ENCODE peak calls at places on chromosomes 1 and 21, in six cellular contexts. One of them, this sample, is unnamed.

GRCh38 chr1:19210772-19211549 is 895 bp upstream of the UBR4 start:
- DNase-seq in lower lobe of right lung: no peak
- DNase-seq in choroid plexus epithelial cell: peak; percentile 39
- DNase-seq in BJ: no peak
- DNase-seq in cardiac fibroblast: peak; percentile 20
- DNase-seq in GM12865: peak; percentile 16
- DNase-seq in this sample: peak; percentile 23

GRCh38 chr1:31705080-31705866 is 1.5 kb upstream of the COL16A1 start:
- DNase-seq in lower lobe of right lung: no peak
- DNase-seq in choroid plexus epithelial cell: peak; percentile 78
- DNase-seq in BJ: no peak
- DNase-seq in cardiac fibroblast: peak; percentile 62
- DNase-seq in GM12865: peak; percentile 70
- DNase-seq in this sample: peak; percentile 42

GRCh38 chr1:154607084-154607747 is 770 bp downstream of the ADAR start:
- DNase-seq in lower lobe of right lung: no peak
- DNase-seq in choroid plexus epithelial cell: peak; percentile 59
- DNase-seq in BJ: no peak
- DNase-seq in cardiac fibroblast: peak; percentile 49
- DNase-seq in GM12865: peak; percentile 42
- DNase-seq in this sample: peak; percentile 47

GRCh38 chr1:41408691-41409090 is 47.5 kb downstream of the FOXO6 start:
- DNase-seq in lower lobe of right lung: no peak
- DNase-seq in choroid plexus epithelial cell: no peak
- DNase-seq in BJ: no peak
- DNase-seq in cardiac fibroblast: no peak
- DNase-seq in GM12865: no peak
- DNase-seq in this sample: no peak

GRCh38 chr1:69737527-69738176 is 169.9 kb downstream of the LRRC7 start:
- DNase-seq in lower lobe of right lung: no peak
- DNase-seq in choroid plexus epithelial cell: peak; percentile 90
- DNase-seq in BJ: peak; percentile 9
- DNase-seq in cardiac fibroblast: peak; percentile 84
- DNase-seq in GM12865: peak; percentile 67
- DNase-seq in this sample: peak; percentile 69

GRCh38 chr1:52502789-52503188 is 50.1 kb downstream of the TUT4 start:
- DNase-seq in lower lobe of right lung: no peak
- DNase-seq in choroid plexus epithelial cell: no peak
- DNase-seq in BJ: no peak
- DNase-seq in cardiac fibroblast: no peak
- DNase-seq in GM12865: no peak
- DNase-seq in this sample: no peak

GRCh38 chr1:117661027-117661426 is 55.2 kb downstream of the TENT5C start:
- DNase-seq in lower lobe of right lung: no peak
- DNase-seq in choroid plexus epithelial cell: no peak
- DNase-seq in BJ: no peak
- DNase-seq in cardiac fibroblast: no peak
- DNase-seq in GM12865: peak; percentile 41
- DNase-seq in this sample: no peak

GRCh38 chr1:219120625-219121544 is 52.8 kb upstream of the LYPLAL1 start:
- DNase-seq in lower lobe of right lung: no peak
- DNase-seq in choroid plexus epithelial cell: peak; percentile 97
- DNase-seq in BJ: peak; percentile 90
- DNase-seq in cardiac fibroblast: peak; percentile 98
- DNase-seq in GM12865: no peak
- DNase-seq in this sample: peak; percentile 37

GRCh38 chr1:9503001-9503675 is 36.1 kb upstream of the SLC25A33 start:
- DNase-seq in lower lobe of right lung: no peak
- DNase-seq in choroid plexus epithelial cell: no peak
- DNase-seq in BJ: no peak
- DNase-seq in cardiac fibroblast: no peak
- DNase-seq in GM12865: no peak
- DNase-seq in this sample: no peak

GRCh38 chr1:89765774-89766173 is 55.1 kb upstream of the LRRC8D start:
- DNase-seq in lower lobe of right lung: no peak
- DNase-seq in choroid plexus epithelial cell: no peak
- DNase-seq in BJ: no peak
- DNase-seq in cardiac fibroblast: no peak
- DNase-seq in GM12865: no peak
- DNase-seq in this sample: no peak

GRCh38 chr1:231674575-231674974 is 48.0 kb downstream of the DISC1 start:
- DNase-seq in lower lobe of right lung: no peak
- DNase-seq in choroid plexus epithelial cell: no peak
- DNase-seq in BJ: no peak
- DNase-seq in cardiac fibroblast: no peak
- DNase-seq in GM12865: no peak
- DNase-seq in this sample: no peak

GRCh38 chr1:183180634-183181056 is 5.4 kb upstream of the LAMC2 start:
- DNase-seq in lower lobe of right lung: no peak
- DNase-seq in choroid plexus epithelial cell: peak; percentile 79
- DNase-seq in BJ: no peak
- DNase-seq in cardiac fibroblast: peak; percentile 90
- DNase-seq in GM12865: peak; percentile 82
- DNase-seq in this sample: peak; percentile 94

GRCh38 chr1:235079443-235079967 is 49.1 kb downstream of the TOMM20 start:
- DNase-seq in lower lobe of right lung: peak; percentile 81
- DNase-seq in choroid plexus epithelial cell: no peak
- DNase-seq in BJ: no peak
- DNase-seq in cardiac fibroblast: no peak
- DNase-seq in GM12865: peak; percentile 85
- DNase-seq in this sample: peak; percentile 98

GRCh38 chr1:180800945-180801344 is 111.8 kb upstream of the KIAA1614 start:
- DNase-seq in lower lobe of right lung: no peak
- DNase-seq in choroid plexus epithelial cell: no peak
- DNase-seq in BJ: no peak
- DNase-seq in cardiac fibroblast: no peak
- DNase-seq in GM12865: no peak
- DNase-seq in this sample: no peak

GRCh38 chr1:114155756-114156155 is 2.1 kb upstream of the SYT6 start:
- DNase-seq in lower lobe of right lung: no peak
- DNase-seq in choroid plexus epithelial cell: no peak
- DNase-seq in BJ: no peak
- DNase-seq in cardiac fibroblast: no peak
- DNase-seq in GM12865: no peak
- DNase-seq in this sample: no peak

GRCh38 chr1:109775408-109775807 is 11.7 kb upstream of the EPS8L3 start:
- DNase-seq in lower lobe of right lung: peak; percentile 26
- DNase-seq in choroid plexus epithelial cell: no peak
- DNase-seq in BJ: no peak
- DNase-seq in cardiac fibroblast: no peak
- DNase-seq in GM12865: no peak
- DNase-seq in this sample: no peak

GRCh38 chr1:22963044-22963677 is 9.5 kb downstream of the LACTBL1 start:
- DNase-seq in lower lobe of right lung: no peak
- DNase-seq in choroid plexus epithelial cell: no peak
- DNase-seq in BJ: no peak
- DNase-seq in cardiac fibroblast: no peak
- DNase-seq in GM12865: no peak
- DNase-seq in this sample: no peak

GRCh38 chr21:35342440-35342839 is 293.3 kb upstream of the RUNX1 start:
- DNase-seq in lower lobe of right lung: no peak
- DNase-seq in choroid plexus epithelial cell: no peak
- DNase-seq in BJ: no peak
- DNase-seq in cardiac fibroblast: no peak
- DNase-seq in GM12865: peak; percentile 50
- DNase-seq in this sample: peak; percentile 16

GRCh38 chr1:30410153-30410851 is 313.1 kb downstream of the MATN1 start:
- DNase-seq in lower lobe of right lung: no peak
- DNase-seq in choroid plexus epithelial cell: no peak
- DNase-seq in BJ: no peak
- DNase-seq in cardiac fibroblast: no peak
- DNase-seq in GM12865: no peak
- DNase-seq in this sample: no peak

GRCh38 chr1:76269175-76269574 is 194.6 kb downstream of the ST6GALNAC3 start:
- DNase-seq in lower lobe of right lung: no peak
- DNase-seq in choroid plexus epithelial cell: peak; percentile 70
- DNase-seq in BJ: no peak
- DNase-seq in cardiac fibroblast: peak; percentile 75
- DNase-seq in GM12865: no peak
- DNase-seq in this sample: peak; percentile 29

GRCh38 chr1:200364831-200365230 is 45.0 kb downstream of the ZNF281 start:
- DNase-seq in lower lobe of right lung: no peak
- DNase-seq in choroid plexus epithelial cell: no peak
- DNase-seq in BJ: no peak
- DNase-seq in cardiac fibroblast: no peak
- DNase-seq in GM12865: no peak
- DNase-seq in this sample: no peak

GRCh38 chr21:31730687-31731111 is 1.2 kb downstream of the SCAF4 start:
- DNase-seq in lower lobe of right lung: no peak
- DNase-seq in choroid plexus epithelial cell: peak; percentile 44
- DNase-seq in BJ: no peak
- DNase-seq in cardiac fibroblast: peak; percentile 44
- DNase-seq in GM12865: peak; percentile 13
- DNase-seq in this sample: no peak

GRCh38 chr1:156795787-156796186 is 20.9 kb downstream of the SH2D2A start:
- DNase-seq in lower lobe of right lung: no peak
- DNase-seq in choroid plexus epithelial cell: no peak
- DNase-seq in BJ: no peak
- DNase-seq in cardiac fibroblast: no peak
- DNase-seq in GM12865: no peak
- DNase-seq in this sample: no peak

DNA sequence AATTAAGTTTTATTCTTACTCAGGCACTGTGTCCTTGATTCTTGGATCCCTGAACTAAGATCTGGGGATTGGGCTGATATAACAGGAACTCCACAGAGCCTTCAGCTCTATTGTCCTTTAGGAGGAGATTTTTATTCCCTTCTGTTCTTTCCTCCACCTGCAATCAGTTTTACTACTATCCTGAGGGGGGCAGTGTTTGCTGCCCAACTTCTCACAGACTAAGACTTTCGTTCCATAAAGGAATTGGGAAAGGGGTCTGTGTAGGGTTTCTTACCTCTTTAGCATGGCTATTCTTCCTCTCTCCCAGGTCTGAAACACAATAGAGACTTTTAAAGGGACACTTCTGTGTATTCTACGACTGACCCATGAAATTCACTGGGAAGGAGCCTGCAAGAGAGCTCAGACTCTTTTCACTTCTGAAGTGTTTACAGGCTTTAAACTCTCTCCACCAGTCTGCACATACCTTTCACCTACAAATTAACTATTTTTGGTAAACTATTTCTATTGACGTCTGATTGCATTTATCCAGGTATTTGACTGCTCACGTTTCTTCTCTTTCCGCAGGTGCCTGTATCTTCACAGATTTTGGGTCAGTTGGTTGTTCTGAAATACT is 103.3 kb upstream of the DEPDC1 start:
- DNase-seq in lower lobe of right lung: no peak
- DNase-seq in choroid plexus epithelial cell: peak; percentile 34
- DNase-seq in BJ: no peak
- DNase-seq in cardiac fibroblast: peak; percentile 43
- DNase-seq in GM12865: peak; percentile 7
- DNase-seq in this sample: peak; percentile 8
- TF ChIP-seq CTCF in lower lobe of right lung: peak; percentile 37
- TF ChIP-seq CTCF in choroid plexus epithelial cell: peak; percentile 66
- TF ChIP-seq CTCF in BJ: peak; percentile 57
- TF ChIP-seq CTCF in cardiac fibroblast: peak; percentile 64
- TF ChIP-seq CTCF in GM12865: peak; percentile 33
- TF ChIP-seq CTCF in this sample: peak; percentile 53

GRCh38 chr1:230427477-230427876 is 1.3 kb upstream of the PGBD5 start:
- DNase-seq in lower lobe of right lung: no peak
- DNase-seq in choroid plexus epithelial cell: no peak
- DNase-seq in BJ: no peak
- DNase-seq in cardiac fibroblast: no peak
- DNase-seq in GM12865: no peak
- DNase-seq in this sample: no peak
- H3K4me3 ChIP-seq in lower lobe of right lung: no peak overlapping the region
- H3K4me3 ChIP-seq in choroid plexus epithelial cell: no peak overlapping the region
- H3K4me3 ChIP-seq in BJ: no peak overlapping the region
- H3K4me3 ChIP-seq in cardiac fibroblast: no peak overlapping the region
- H3K4me3 ChIP-seq in GM12865: no peak overlapping the region
- H3K4me3 ChIP-seq in this sample: no peak overlapping the region

GRCh38 chr1:10779841-10780240 is 16.6 kb downstream of the CASZ1 start:
- DNase-seq in lower lobe of right lung: peak; percentile 27
- DNase-seq in choroid plexus epithelial cell: no peak
- DNase-seq in BJ: no peak
- DNase-seq in cardiac fibroblast: no peak
- DNase-seq in GM12865: no peak
- DNase-seq in this sample: no peak

GRCh38 chr1:10777749-10778574 is 18.5 kb downstream of the CASZ1 start:
- DNase-seq in lower lobe of right lung: no peak
- DNase-seq in choroid plexus epithelial cell: no peak
- DNase-seq in BJ: no peak
- DNase-seq in cardiac fibroblast: no peak
- DNase-seq in GM12865: no peak
- DNase-seq in this sample: no peak

GRCh38 chr1:10779201-10779600 is 17.2 kb downstream of the CASZ1 start:
- DNase-seq in lower lobe of right lung: peak; percentile 59
- DNase-seq in choroid plexus epithelial cell: no peak
- DNase-seq in BJ: no peak
- DNase-seq in cardiac fibroblast: no peak
- DNase-seq in GM12865: no peak
- DNase-seq in this sample: peak; percentile 95

GRCh38 chr1:10776206-10776905 is 20.1 kb downstream of the CASZ1 start:
- DNase-seq in lower lobe of right lung: peak; percentile 30
- DNase-seq in choroid plexus epithelial cell: no peak
- DNase-seq in BJ: no peak
- DNase-seq in cardiac fibroblast: no peak
- DNase-seq in GM12865: no peak
- DNase-seq in this sample: peak; percentile 45

GRCh38 chr1:10778640-10779039 is 17.8 kb downstream of the CASZ1 start:
- DNase-seq in lower lobe of right lung: peak; percentile 27
- DNase-seq in choroid plexus epithelial cell: no peak
- DNase-seq in BJ: no peak
- DNase-seq in cardiac fibroblast: no peak
- DNase-seq in GM12865: no peak
- DNase-seq in this sample: no peak
- TF ChIP-seq CTCF in lower lobe of right lung: no peak
- TF ChIP-seq CTCF in choroid plexus epithelial cell: no peak
- TF ChIP-seq CTCF in BJ: no peak
- TF ChIP-seq CTCF in cardiac fibroblast: no peak
- TF ChIP-seq CTCF in GM12865: no peak
- TF ChIP-seq CTCF in this sample: no peak

GRCh38 chr1:16153110-16153998 is 2.5 kb downstream of the EPHA2 start:
- DNase-seq in lower lobe of right lung: no peak
- DNase-seq in choroid plexus epithelial cell: no peak
- DNase-seq in BJ: no peak
- DNase-seq in cardiac fibroblast: no peak
- DNase-seq in GM12865: no peak
- DNase-seq in this sample: no peak
- H3K4me3 ChIP-seq in lower lobe of right lung: peak overlapping the region; percentile 78
- H3K4me3 ChIP-seq in choroid plexus epithelial cell: peak overlapping the region; percentile 85
- H3K4me3 ChIP-seq in BJ: peak overlapping the region; percentile 80
- H3K4me3 ChIP-seq in cardiac fibroblast: peak overlapping the region; percentile 90
- H3K4me3 ChIP-seq in GM12865: no peak overlapping the region
- H3K4me3 ChIP-seq in this sample: peak overlapping the region; percentile 94

GRCh38 chr1:245715970-245716369 is 561.2 kb downstream of the KIF26B start:
- DNase-seq in lower lobe of right lung: no peak
- DNase-seq in choroid plexus epithelial cell: peak; percentile 75
- DNase-seq in BJ: peak; percentile 79
- DNase-seq in cardiac fibroblast: peak; percentile 72
- DNase-seq in GM12865: no peak
- DNase-seq in this sample: peak; percentile 93
- TF ChIP-seq CTCF in lower lobe of right lung: no peak
- TF ChIP-seq CTCF in choroid plexus epithelial cell: no peak
- TF ChIP-seq CTCF in BJ: no peak
- TF ChIP-seq CTCF in cardiac fibroblast: no peak
- TF ChIP-seq CTCF in GM12865: no peak
- TF ChIP-seq CTCF in this sample: no peak

GRCh38 chr1:71027991-71028390 is 19.6 kb downstream of the PTGER3 start:
- DNase-seq in lower lobe of right lung: no peak
- DNase-seq in choroid plexus epithelial cell: no peak
- DNase-seq in BJ: no peak
- DNase-seq in cardiac fibroblast: no peak
- DNase-seq in GM12865: no peak
- DNase-seq in this sample: no peak
- H3K4me3 ChIP-seq in lower lobe of right lung: no peak overlapping the region
- H3K4me3 ChIP-seq in choroid plexus epithelial cell: no peak overlapping the region
- H3K4me3 ChIP-seq in BJ: no peak overlapping the region
- H3K4me3 ChIP-seq in cardiac fibroblast: no peak overlapping the region
- H3K4me3 ChIP-seq in GM12865: no peak overlapping the region
- H3K4me3 ChIP-seq in this sample: no peak overlapping the region